ENCODE peak calls at places on chromosome 1, in four cellular contexts. A is neural progenitor cell, W is HCT116, J is SK-N-SH. D is an unnamed sample. For H3K27me3 and H3K79me2, the result is how much of the 10 kb centered on the place peaks cover.

GRCh38 chr1:112508242-112509004 is at the start of gene WNT2B:
- DNase-seq in A (peak), W (no peak), J (peak), D (peak)

GRCh38 chr1:155934933-155935590 is 849 bp upstream of the KHDC4 start:
- DNase-seq in A (no peak), W (no peak), J (peak), D (peak)

GRCh38 chr1:171486048-171486519 is 754 bp downstream of the PRRC2C start:
- DNase-seq in A (no peak), W (peak), J (no peak), D (peak)

GRCh38 chr1:246068113-246068512 is 439.0 kb downstream of the SMYD3 start:
- DNase-seq in A (no peak), W (no peak), J (no peak), D (no peak)

GRCh38 chr1:167248707-167249642 is 28.3 kb downstream of the POU2F1 start:
- DNase-seq in A (no peak), W (no peak), J (no peak), D (no peak)

GRCh38 chr1:185786524-185786923 is 52.3 kb downstream of the HMCN1 start:
- DNase-seq in A (no peak), W (no peak), J (no peak), D (peak)

GRCh38 chr1:164914208-164914607 is 355.2 kb downstream of the PBX1 start:
- DNase-seq in A (no peak), W (no peak), J (no peak), D (peak)

GRCh38 chr1:86741947-86742572 is 37.7 kb downstream of the SH3GLB1 start:
- DNase-seq in A (peak), W (peak), J (peak), D (peak)

GRCh38 chr1:67429528-67430357 is 459 bp downstream of the SERBP1 start:
- DNase-seq in A (peak), W (no peak), J (peak), D (peak)

GRCh38 chr1:111720274-111720976 is 18.8 kb downstream of the INKA2 start:
- DNase-seq in A (no peak), W (no peak), J (no peak), D (no peak)

GRCh38 chr1:16915627-16915973 is 6.1 kb upstream of the CROCC start:
- DNase-seq in A (no peak), W (no peak), J (peak), D (peak)

GRCh38 chr1:56472860-56473259 is 106.5 kb downstream of the PLPP3 start:
- DNase-seq in A (no peak), W (no peak), J (no peak), D (no peak)

GRCh38 chr1:199243423-199244061 is 604.7 kb downstream of the PTPRC start:
- DNase-seq in A (peak), W (peak), J (peak), D (peak)

GRCh38 chr1:33346921-33347649 is 26.2 kb upstream of the A3GALT2 start:
- DNase-seq in A (no peak), W (peak), J (no peak), D (peak)

GRCh38 chr1:155981266-155982088 is 3.1 kb upstream of the ARHGEF2 start:
- DNase-seq in A (no peak), W (no peak), J (no peak), D (peak)

GRCh38 chr1:193654951-193655705 is 468.7 kb upstream of the B3GALT2 start:
- DNase-seq in A (no peak), W (peak), J (no peak), D (peak)

GRCh38 chr1:37945743-37946702 is 830 bp downstream of the INPP5B start:
- DNase-seq in A (no peak), W (no peak), J (peak), D (peak)

GRCh38 chr1:25711555-25712298 is 88.3 kb upstream of the SELENON start:
- DNase-seq in A (no peak), W (no peak), J (no peak), D (peak)

GRCh38 chr1:238777551-238777950 is 608.8 kb upstream of the CHRM3 start:
- DNase-seq in A (no peak), W (no peak), J (no peak), D (peak)

GRCh38 chr1:238783633-238784032 is 602.7 kb upstream of the CHRM3 start:
- DNase-seq in A (no peak), W (no peak), J (no peak), D (no peak)

DNA sequence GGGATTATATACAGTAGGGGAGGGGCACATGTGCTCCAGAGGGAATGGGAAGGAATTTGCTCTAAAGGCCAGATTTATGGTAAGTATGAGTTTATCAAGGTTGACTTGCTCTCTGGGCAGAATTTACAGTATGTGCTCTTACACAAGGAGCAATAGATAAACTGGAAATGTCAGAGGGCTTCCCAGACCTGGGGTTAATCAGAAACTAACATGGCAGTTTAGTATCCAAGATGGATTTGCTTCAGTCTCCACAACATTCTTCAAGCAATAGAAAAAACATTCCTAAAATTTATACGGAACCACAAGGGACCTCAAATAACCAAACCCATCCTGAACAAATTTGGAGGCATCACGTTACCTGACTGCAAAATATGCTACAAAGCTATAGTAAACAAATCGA is 606.7 kb upstream of the CHRM3 start:
- DNase-seq in A (no peak), W (no peak), J (no peak), D (no peak)
- H3K27me3 ChIP-seq in A (under half), W (under half), J (under half), D (under half)

GRCh38 chr1:36144413-36144812 is 4.9 kb downstream of the TRAPPC3 start:
- DNase-seq in A (no peak), W (no peak), J (no peak), D (no peak)

GRCh38 chr1:36143424-36143823 is 5.9 kb downstream of the TRAPPC3 start:
- DNase-seq in A (no peak), W (no peak), J (no peak), D (no peak)

GRCh38 chr1:36139521-36139920 is 9.8 kb downstream of the TRAPPC3 start:
- DNase-seq in A (no peak), W (no peak), J (no peak), D (no peak)

GRCh38 chr1:36137776-36138175 is 11.5 kb downstream of the TRAPPC3 start:
- DNase-seq in A (no peak), W (no peak), J (no peak), D (no peak)

DNA sequence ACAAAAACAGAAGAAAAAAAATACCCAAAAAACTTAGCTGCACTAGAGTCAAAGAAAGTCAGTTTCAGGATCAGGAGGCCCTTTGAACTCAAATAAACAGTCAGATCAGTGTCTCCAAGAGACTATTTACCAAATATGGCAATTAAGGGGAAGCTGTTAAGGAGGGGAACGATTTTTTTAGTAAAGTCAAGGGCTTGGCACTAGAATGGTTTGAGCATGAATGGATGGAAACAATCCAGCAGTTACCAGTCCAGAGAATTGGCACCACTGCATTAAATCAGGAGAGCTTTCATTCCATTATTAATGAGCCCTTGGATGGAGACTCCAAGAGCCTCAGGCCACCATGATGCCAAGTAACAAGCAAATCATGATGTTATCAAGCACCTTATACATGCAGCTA is 7.2 kb downstream of the TRAPPC3 start:
- DNase-seq in A (no peak), W (no peak), J (no peak), D (peak)
- H3K79me2 ChIP-seq in A (under half), W (half or more), J (half or more), D (half or more)

DNA sequence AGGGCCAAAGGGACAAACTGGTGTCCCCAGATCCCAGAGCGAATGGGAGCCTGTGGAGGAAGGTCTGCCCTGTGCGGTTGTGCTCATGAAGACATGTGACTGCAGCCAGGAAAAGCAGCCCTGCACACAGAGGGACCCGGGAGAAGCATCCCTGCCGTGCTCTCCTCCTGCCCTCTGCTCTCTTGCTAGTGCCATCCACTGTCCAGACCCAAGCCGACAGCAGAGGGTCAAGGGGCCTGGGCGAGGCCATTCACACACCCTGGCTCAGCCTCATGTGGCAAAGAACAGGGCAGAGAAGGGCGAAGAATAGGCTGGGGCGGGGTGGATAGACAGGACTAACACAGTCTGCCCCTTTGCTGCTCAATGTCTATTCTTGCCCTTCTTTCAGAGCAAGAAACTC is 17.4 kb downstream of the DMRTB1 start:
- DNase-seq in A (no peak), W (no peak), J (no peak), D (no peak)
- TF ChIP-seq EZH2phosphoT487 in A (no peak), W (no peak), J (no peak), D (no peak)

GRCh38 chr1:116881879-116882520 is 27.7 kb upstream of the PTGFRN start:
- DNase-seq in A (peak), W (no peak), J (no peak), D (peak)

GRCh38 chr1:116878804-116879477 is 30.8 kb upstream of the PTGFRN start:
- DNase-seq in A (peak), W (peak), J (peak), D (peak)

GRCh38 chr1:116879478-116880133 is 30.1 kb upstream of the PTGFRN start:
- DNase-seq in A (no peak), W (no peak), J (peak), D (no peak)

GRCh38 chr1:116882866-116883265 is 26.9 kb upstream of the PTGFRN start:
- DNase-seq in A (no peak), W (no peak), J (no peak), D (no peak)

GRCh38 chr1:116880952-116881351 is 28.8 kb upstream of the PTGFRN start:
- DNase-seq in A (no peak), W (no peak), J (no peak), D (peak)
- H3K27me3 ChIP-seq in A (under half), W (under half), J (under half), D (under half)

DNA sequence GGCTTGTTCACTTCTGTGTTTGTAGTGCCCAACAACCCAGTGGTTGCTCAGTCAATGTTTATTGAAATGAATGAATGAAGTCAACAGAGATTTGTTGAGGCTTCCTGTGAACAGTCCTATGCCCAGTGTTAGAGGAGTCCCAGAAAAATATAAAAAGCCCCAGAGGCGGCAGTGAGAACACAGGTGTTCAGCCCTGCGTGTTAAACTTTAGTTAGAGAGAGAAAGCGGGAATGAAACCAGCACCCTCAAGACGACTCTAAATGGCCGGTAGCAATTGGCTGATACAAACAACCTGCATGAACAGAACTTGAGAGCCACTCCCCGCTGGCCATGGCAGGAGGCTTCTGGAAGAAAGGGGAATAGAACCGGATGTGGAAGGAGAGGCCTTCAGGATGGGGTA is 22.6 kb downstream of the TMEM51 start:
- DNase-seq in A (no peak), W (no peak), J (no peak), D (no peak)
- H3K79me2 ChIP-seq in A (under half), W (half or more), J (under half), D (under half)

GRCh38 chr1:205076245-205076761 is 8.0 kb downstream of the TMEM81 start:
- DNase-seq in A (no peak), W (no peak), J (no peak), D (no peak)
- TF ChIP-seq EZH2phosphoT487 in A (no peak), W (no peak), J (no peak), D (no peak)